ENCODE peak calls at places on chromosome 5, in eight cellular contexts. R, F, T, W, G, Y, L and P are unnamed samples.
A peak's percentile ranks its signal among the peaks of the same experiment; 100 is the strongest.

GRCh38 chr5:35205186-35205585 is 25.1 kb downstream of the PRLR start:
- DNase-seq in F (no peak), L (no peak), W (no peak), T (no peak), G (no peak), R (no peak), Y (no peak), P (no peak)

GRCh38 chr5:35202319-35203111 is 27.8 kb downstream of the PRLR start:
- DNase-seq in L (peak; percentile 15), R (peak; percentile 16), T (peak; percentile 33), F (peak; percentile 23), G (peak; percentile 72), Y (no peak), W (peak; percentile 65), P (no peak)

GRCh38 chr5:684771-685216 is 8.4 kb downstream of the TPPP start:
- DNase-seq in F (no peak), G (no peak), R (no peak), Y (no peak), T (no peak), W (no peak), L (no peak), P (no peak)

GRCh38 chr5:15513379-15513778 is 13.4 kb downstream of the FBXL7 start:
- DNase-seq in L (no peak), F (no peak), R (no peak), T (no peak), Y (no peak), W (no peak), G (no peak), P (no peak)

GRCh38 chr5:129063483-129064136 is 30.9 kb upstream of the ISOC1 start:
- DNase-seq in G (no peak), W (no peak), T (no peak), F (no peak), R (no peak), L (no peak), Y (no peak), P (no peak)

GRCh38 chr5:42374722-42375273 is 48.4 kb upstream of the GHR start:
- DNase-seq in R (no peak), G (no peak), Y (no peak), L (no peak), T (no peak), W (no peak), F (no peak), P (no peak)

GRCh38 chr5:109936091-109936490 is 246.4 kb downstream of the MAN2A1 start:
- DNase-seq in Y (no peak), L (no peak), R (no peak), G (no peak), F (no peak), W (no peak), T (no peak), P (no peak)

GRCh38 chr5:45098483-45098882 is 289.7 kb downstream of the MRPS30 start:
- DNase-seq in L (no peak), Y (no peak), G (no peak), F (no peak), W (no peak), R (no peak), T (no peak), P (no peak)